ENCODE peak calls at places on chromosome 14, in five cellular contexts. L is stimulated activated naive CD4-positive, alpha-beta T cell; U is anterior cingulate cortex; A is T-helper 1 cell; Q is upper lobe of right lung. G is an unnamed sample.

GRCh38 chr14:98935921-98936320 is 336.1 kb downstream of the BCL11B start:
- DNase-seq in A (no peak), U (no peak), L (no peak), Q (no peak), G (no peak)

GRCh38 chr14:41285193-41285748 is 321.4 kb upstream of the LRFN5 start:
- DNase-seq in Q (no peak), A (no peak), U (no peak), L (no peak), G (peak; percentile 46)

GRCh38 chr14:100429537-100429936 is 106.4 kb downstream of the SLC25A47 start:
- DNase-seq in U (no peak), L (no peak), Q (no peak), A (no peak), G (no peak)

GRCh38 chr14:104116544-104117340 is 21.6 kb upstream of the KIF26A start:
- DNase-seq in U (no peak), Q (peak; percentile 90), A (no peak), L (no peak), G (no peak)

GRCh38 chr14:32991706-32992105 is 53.0 kb downstream of the NPAS3 start:
- DNase-seq in U (no peak), Q (no peak), A (no peak), L (no peak), G (no peak)

GRCh38 chr14:72646861-72647528 is 246.9 kb downstream of the DPF3 start:
- DNase-seq in Q (no peak), A (no peak), U (no peak), L (no peak), G (no peak)

GRCh38 chr14:95043732-95044462 is 113.4 kb downstream of the DICER1 start:
- DNase-seq in U (no peak), Q (peak; percentile 37), L (no peak), A (no peak), G (no peak)

GRCh38 chr14:30240002-30240401 is 312.4 kb upstream of the PRKD1 start:
- DNase-seq in U (no peak), Q (no peak), A (no peak), L (no peak), G (no peak)

GRCh38 chr14:62213516-62213915 is 451.3 kb downstream of the SNAPC1 start:
- DNase-seq in A (no peak), Q (no peak), U (no peak), L (no peak), G (no peak)

GRCh38 chr14:58701156-58701555 is 63.4 kb downstream of the DACT1 start:
- DNase-seq in U (no peak), L (no peak), Q (no peak), A (no peak), G (no peak)

GRCh38 chr14:45716506-45716905 is 463.5 kb upstream of the MIS18BP1 start:
- DNase-seq in L (no peak), U (no peak), Q (no peak), A (no peak), G (peak; percentile 55)

GRCh38 chr14:23430733-23431105 is 4.7 kb downstream of the MYH7 start:
- DNase-seq in A (no peak), L (no peak), U (peak; percentile 27), Q (peak; percentile 19), G (no peak)

GRCh38 chr14:55650992-55651391 is 71.0 kb downstream of the KTN1 start:
- DNase-seq in A (no peak), L (no peak), U (no peak), Q (no peak), G (no peak)

GRCh38 chr14:32372154-32372553 is 43.1 kb downstream of the AKAP6 start:
- DNase-seq in L (no peak), A (no peak), U (no peak), Q (no peak), G (no peak)